ENCODE peak calls at places on chromosomes 6 and 20, in four cellular contexts. O is CD4-positive, alpha-beta memory T cell; U is CD8-positive, alpha-beta T cell; M is left ventricle myocardium superior. A is an unnamed sample.

GRCh38 chr20:25503946-25504345 is 81.4 kb downstream of the NINL start:
- DNase-seq in U (no peak), O (no peak), M (no peak), A (no peak)

GRCh38 chr20:2698912-2699311 is 6.3 kb downstream of the EBF4 start:
- DNase-seq in M (no peak), O (no peak), U (no peak), A (no peak)

GRCh38 chr20:59993736-59994484 is 35.7 kb downstream of the CDH26 start:
- DNase-seq in M (no peak), U (no peak), O (no peak), A (no peak)

GRCh38 chr6:124400600-124400999 is 561.6 kb upstream of the RNF217 start:
- DNase-seq in M (no peak), O (no peak), U (no peak), A (no peak)

GRCh38 chr6:46491201-46491788 is at the start of gene RCAN2:
- DNase-seq in U (no peak), O (peak; percentile 5), M (peak; percentile 87), A (peak; percentile 42)

GRCh38 chr6:9316831-9317230 is 881.5 kb upstream of the SLC35B3 start:
- DNase-seq in M (no peak), U (no peak), O (no peak), A (no peak)

GRCh38 chr6:91926827-91927226 is 1340.0 kb upstream of the MAP3K7 start:
- DNase-seq in O (no peak), M (no peak), U (no peak), A (no peak)

GRCh38 chr20:62495798-62496325 is 20.1 kb upstream of the GATA5 start:
- DNase-seq in M (no peak), O (no peak), U (no peak), A (no peak)

GRCh38 chr6:2823104-2823850 is 18.4 kb downstream of the SERPINB1 start:
- DNase-seq in O (no peak), M (no peak), U (no peak), A (no peak)

GRCh38 chr6:7087491-7087979 is 20.2 kb upstream of the RREB1 start:
- DNase-seq in M (no peak), U (no peak), O (no peak), A (peak; percentile 57)